ENCODE peak calls at places on chromosomes 5 and 9, in five cellular contexts. One of them, this sample, is unnamed.

GRCh38 chr5:9056046-9056445 is 489.8 kb downstream of the SEMA5A start:
- DNase-seq in HCT116: no peak
- DNase-seq in stomach: no peak
- DNase-seq in BJ: no peak
- DNase-seq in fibroblast of pulmonary artery: no peak
- DNase-seq in this sample: no peak

GRCh38 chr5:160751297-160751696 is 100.7 kb downstream of the ATP10B start:
- DNase-seq in BJ: no peak
- DNase-seq in HCT116: no peak
- DNase-seq in fibroblast of pulmonary artery: no peak
- DNase-seq in stomach: no peak
- DNase-seq in this sample: no peak

GRCh38 chr9:127578952-127579853 is 32.9 kb upstream of the STXBP1 start:
- DNase-seq in stomach: peak; percentile 87
- DNase-seq in BJ: peak; percentile 93
- DNase-seq in HCT116: peak; percentile 91
- DNase-seq in fibroblast of pulmonary artery: peak; percentile 95
- DNase-seq in this sample: peak; percentile 70

GRCh38 chr9:131282175-131282574 is 5.9 kb upstream of the FAM78A start:
- DNase-seq in stomach: no peak
- DNase-seq in fibroblast of pulmonary artery: no peak
- DNase-seq in BJ: no peak
- DNase-seq in HCT116: no peak
- DNase-seq in this sample: no peak

GRCh38 chr9:81477669-81478068 is 211.7 kb downstream of the TLE1 start:
- DNase-seq in stomach: no peak
- DNase-seq in HCT116: no peak
- DNase-seq in BJ: peak; percentile 74
- DNase-seq in fibroblast of pulmonary artery: no peak
- DNase-seq in this sample: no peak

GRCh38 chr9:128118971-128119665 is 8.4 kb downstream of the PTGES2 start:
- DNase-seq in stomach: peak; percentile 25
- DNase-seq in HCT116: no peak
- DNase-seq in BJ: no peak
- DNase-seq in fibroblast of pulmonary artery: no peak
- DNase-seq in this sample: no peak

GRCh38 chr5:134113572-134113907 is 941 bp upstream of the TCF7 start:
- DNase-seq in stomach: no peak
- DNase-seq in BJ: no peak
- DNase-seq in fibroblast of pulmonary artery: no peak
- DNase-seq in HCT116: no peak
- DNase-seq in this sample: no peak

GRCh38 chr9:68798408-68798807 is 93.4 kb downstream of the PIP5K1B start:
- DNase-seq in HCT116: no peak
- DNase-seq in BJ: no peak
- DNase-seq in stomach: no peak
- DNase-seq in fibroblast of pulmonary artery: no peak
- DNase-seq in this sample: no peak

GRCh38 chr9:124017064-124017928 is 5.7 kb downstream of the LHX2 start:
- DNase-seq in fibroblast of pulmonary artery: no peak
- DNase-seq in HCT116: no peak
- DNase-seq in BJ: no peak
- DNase-seq in stomach: no peak
- DNase-seq in this sample: no peak

GRCh38 chr5:11062379-11062778 is 301.3 kb upstream of the DAP start:
- DNase-seq in BJ: no peak
- DNase-seq in stomach: no peak
- DNase-seq in fibroblast of pulmonary artery: no peak
- DNase-seq in HCT116: no peak
- DNase-seq in this sample: no peak

GRCh38 chr9:101442248-101443136 is 6.9 kb upstream of the ALDOB start:
- DNase-seq in stomach: peak; percentile 42
- DNase-seq in BJ: no peak
- DNase-seq in HCT116: no peak
- DNase-seq in fibroblast of pulmonary artery: no peak
- DNase-seq in this sample: no peak

GRCh38 chr5:180284161-180284560 is 7.7 kb downstream of the MAPK9 start:
- DNase-seq in HCT116: no peak
- DNase-seq in fibroblast of pulmonary artery: no peak
- DNase-seq in stomach: no peak
- DNase-seq in BJ: no peak
- DNase-seq in this sample: no peak

GRCh38 chr5:150605546-150605945 is 34.9 kb upstream of the SYNPO start:
- DNase-seq in fibroblast of pulmonary artery: no peak
- DNase-seq in HCT116: no peak
- DNase-seq in BJ: no peak
- DNase-seq in stomach: no peak
- DNase-seq in this sample: no peak

GRCh38 chr5:123809594-123810172 is 297.7 kb downstream of the CSNK1G3 start:
- DNase-seq in stomach: no peak
- DNase-seq in fibroblast of pulmonary artery: no peak
- DNase-seq in HCT116: no peak
- DNase-seq in BJ: no peak
- DNase-seq in this sample: no peak

GRCh38 chr5:77869115-77869798 is 93.1 kb upstream of the TBCA start:
- DNase-seq in BJ: no peak
- DNase-seq in stomach: no peak
- DNase-seq in fibroblast of pulmonary artery: no peak
- DNase-seq in HCT116: no peak
- DNase-seq in this sample: no peak

GRCh38 chr5:76607353-76607871 is 15.8 kb downstream of the F2RL2 start:
- DNase-seq in stomach: no peak
- DNase-seq in BJ: no peak
- DNase-seq in HCT116: no peak
- DNase-seq in fibroblast of pulmonary artery: peak; percentile 27
- DNase-seq in this sample: no peak

GRCh38 chr9:12276451-12276850 is 416.7 kb upstream of the TYRP1 start:
- DNase-seq in BJ: no peak
- DNase-seq in fibroblast of pulmonary artery: no peak
- DNase-seq in stomach: no peak
- DNase-seq in HCT116: no peak
- DNase-seq in this sample: no peak

GRCh38 chr5:95382843-95383242 is 8.3 kb upstream of the FAM81B start:
- DNase-seq in BJ: no peak
- DNase-seq in HCT116: no peak
- DNase-seq in fibroblast of pulmonary artery: no peak
- DNase-seq in stomach: no peak
- DNase-seq in this sample: no peak

GRCh38 chr9:115369322-115369957 is 251.5 kb upstream of the TNC start:
- DNase-seq in BJ: peak; percentile 58
- DNase-seq in stomach: no peak
- DNase-seq in fibroblast of pulmonary artery: peak; percentile 58
- DNase-seq in HCT116: no peak
- DNase-seq in this sample: no peak
- TF ChIP-seq CTCF in BJ: no peak
- TF ChIP-seq CTCF in stomach: no peak
- TF ChIP-seq CTCF in fibroblast of pulmonary artery: no peak
- TF ChIP-seq CTCF in HCT116: no peak
- TF ChIP-seq CTCF in this sample: no peak

DNA sequence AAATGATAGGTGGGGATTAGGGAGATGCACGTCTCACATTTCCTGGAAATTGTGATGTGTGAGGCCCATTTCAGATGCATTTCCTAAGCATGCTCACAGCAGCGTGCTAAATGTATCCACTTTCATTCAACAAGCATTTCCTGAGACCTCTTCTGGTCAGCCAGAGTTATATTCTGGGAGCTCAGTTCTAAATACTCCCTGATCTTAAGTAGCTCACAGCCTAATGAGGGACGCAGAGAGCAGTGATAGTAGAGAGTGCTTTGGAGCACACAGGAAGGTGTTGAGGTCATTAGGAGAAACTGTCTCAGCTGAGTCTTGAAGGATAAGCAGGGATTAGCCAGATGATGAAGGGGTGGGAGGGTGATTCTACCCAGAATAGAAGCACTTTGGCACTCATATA is 46.2 kb upstream of the FSD1L start:
- DNase-seq in fibroblast of pulmonary artery: peak; percentile 71
- DNase-seq in stomach: no peak
- DNase-seq in BJ: no peak
- DNase-seq in HCT116: no peak
- DNase-seq in this sample: no peak
- TF ChIP-seq CTCF in fibroblast of pulmonary artery: peak; percentile 33
- TF ChIP-seq CTCF in stomach: no peak
- TF ChIP-seq CTCF in BJ: no peak
- TF ChIP-seq CTCF in HCT116: no peak
- TF ChIP-seq CTCF in this sample: no peak

DNA sequence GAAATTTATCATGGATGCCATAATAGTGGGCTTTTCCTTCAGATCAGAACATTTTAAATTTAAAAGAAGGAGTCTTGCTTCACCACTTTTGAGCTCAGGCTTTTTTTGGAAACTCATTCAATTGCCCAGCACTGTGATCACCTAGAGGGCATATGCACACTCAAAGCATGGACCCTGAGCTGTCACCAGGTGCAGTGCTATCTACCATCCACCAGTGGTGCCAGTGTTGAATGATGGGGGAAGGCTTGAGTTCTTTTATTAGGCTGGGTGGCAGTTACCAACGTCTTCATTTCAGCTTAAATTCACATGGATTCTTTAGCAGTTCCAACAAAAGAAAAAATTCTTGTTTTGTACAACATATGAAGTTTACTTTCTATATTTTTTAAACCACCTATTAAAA is 164.1 kb downstream of the CFAP90 start:
- DNase-seq in stomach: no peak
- DNase-seq in HCT116: no peak
- DNase-seq in fibroblast of pulmonary artery: no peak
- DNase-seq in BJ: no peak
- DNase-seq in this sample: no peak
- TF ChIP-seq CTCF in stomach: no peak
- TF ChIP-seq CTCF in HCT116: peak; percentile 8
- TF ChIP-seq CTCF in fibroblast of pulmonary artery: no peak
- TF ChIP-seq CTCF in BJ: no peak
- TF ChIP-seq CTCF in this sample: no peak

DNA sequence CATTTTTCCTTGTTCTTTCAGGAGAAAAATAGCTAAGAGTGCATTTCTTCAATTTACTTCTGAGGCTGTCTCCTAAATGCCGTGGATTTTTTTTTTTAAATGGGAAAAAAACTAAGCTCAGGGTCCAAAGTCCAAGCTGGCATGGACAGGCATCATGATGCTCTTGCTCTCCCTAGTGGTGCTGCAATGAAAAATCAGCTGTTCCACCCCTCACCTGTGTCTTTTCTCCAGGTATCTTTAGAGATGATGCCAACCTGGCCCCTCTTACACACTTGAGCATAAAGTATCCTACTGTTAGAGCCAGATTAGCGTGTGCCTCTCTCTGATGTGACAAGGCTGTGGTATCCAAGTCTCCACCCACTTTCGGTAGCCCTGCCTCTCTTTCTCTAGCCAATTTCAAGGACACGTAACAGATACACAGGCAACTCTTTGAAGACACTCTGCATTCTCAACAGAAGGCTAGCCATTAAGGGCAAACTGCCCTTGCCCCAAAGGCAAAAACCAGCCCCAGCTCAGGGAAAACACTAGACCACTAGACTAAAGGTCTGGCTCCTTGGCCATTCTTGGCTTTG is 208.8 kb downstream of the SAXO1 start:
- DNase-seq in stomach: no peak
- DNase-seq in HCT116: no peak
- DNase-seq in fibroblast of pulmonary artery: peak; percentile 37
- DNase-seq in BJ: no peak
- DNase-seq in this sample: no peak
- TF ChIP-seq CTCF in stomach: no peak
- TF ChIP-seq CTCF in HCT116: peak; percentile 49
- TF ChIP-seq CTCF in fibroblast of pulmonary artery: peak; percentile 46
- TF ChIP-seq CTCF in BJ: peak; percentile 40
- TF ChIP-seq CTCF in this sample: no peak

GRCh38 chr9:134163374-134164196 is 779 bp downstream of the RNU6ATAC start:
- DNase-seq in BJ: no peak
- DNase-seq in HCT116: no peak
- DNase-seq in stomach: peak; percentile 59
- DNase-seq in fibroblast of pulmonary artery: peak; percentile 46
- DNase-seq in this sample: peak; percentile 37
- TF ChIP-seq CTCF in BJ: peak; percentile 60
- TF ChIP-seq CTCF in HCT116: no peak
- TF ChIP-seq CTCF in stomach: no peak
- TF ChIP-seq CTCF in fibroblast of pulmonary artery: peak; percentile 38
- TF ChIP-seq CTCF in this sample: no peak

GRCh38 chr5:61009907-61010306 is 64.9 kb downstream of the NDUFAF2 start:
- DNase-seq in fibroblast of pulmonary artery: no peak
- DNase-seq in BJ: no peak
- DNase-seq in HCT116: no peak
- DNase-seq in stomach: no peak
- DNase-seq in this sample: no peak

DNA sequence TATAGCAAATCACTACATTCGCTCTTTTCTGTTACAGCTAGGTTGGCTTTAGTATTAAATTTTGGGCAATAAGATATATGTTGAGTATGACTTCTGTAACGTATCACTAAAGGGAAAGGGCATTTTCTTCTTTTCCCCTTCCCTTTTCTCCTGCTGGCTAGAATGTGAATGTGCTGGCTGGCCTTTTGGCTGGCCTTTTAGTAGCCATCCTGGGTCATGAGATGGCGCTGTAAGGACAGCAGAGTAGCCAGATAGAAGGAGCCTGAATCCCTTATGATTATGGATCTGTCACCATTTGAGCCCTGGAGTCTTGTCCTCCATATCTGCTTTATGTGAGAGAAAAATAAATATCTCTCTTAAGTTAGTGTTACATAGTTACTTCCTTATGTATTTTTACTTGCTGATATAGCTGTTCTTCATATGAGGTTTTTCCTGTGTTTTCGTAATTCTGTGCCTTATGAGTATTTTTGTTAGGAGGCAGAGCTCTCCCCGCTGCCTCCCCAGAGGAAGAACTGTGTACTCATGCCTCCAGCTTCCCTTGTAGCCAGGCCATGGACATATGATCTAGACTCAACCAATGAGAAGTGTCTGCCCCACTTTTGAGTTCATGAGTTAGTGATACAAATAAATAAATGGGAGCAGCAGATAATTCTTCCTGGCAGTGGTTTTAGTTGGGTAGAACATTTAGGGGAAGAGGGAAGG is 65.9 kb downstream of the NDUFAF2 start:
- DNase-seq in BJ: no peak
- DNase-seq in HCT116: peak; percentile 23
- DNase-seq in stomach: no peak
- DNase-seq in fibroblast of pulmonary artery: peak; percentile 30
- DNase-seq in this sample: no peak
- TF ChIP-seq CTCF in BJ: peak; percentile 26
- TF ChIP-seq CTCF in HCT116: peak; percentile 87
- TF ChIP-seq CTCF in stomach: no peak
- TF ChIP-seq CTCF in fibroblast of pulmonary artery: peak; percentile 32
- TF ChIP-seq CTCF in this sample: no peak

DNA sequence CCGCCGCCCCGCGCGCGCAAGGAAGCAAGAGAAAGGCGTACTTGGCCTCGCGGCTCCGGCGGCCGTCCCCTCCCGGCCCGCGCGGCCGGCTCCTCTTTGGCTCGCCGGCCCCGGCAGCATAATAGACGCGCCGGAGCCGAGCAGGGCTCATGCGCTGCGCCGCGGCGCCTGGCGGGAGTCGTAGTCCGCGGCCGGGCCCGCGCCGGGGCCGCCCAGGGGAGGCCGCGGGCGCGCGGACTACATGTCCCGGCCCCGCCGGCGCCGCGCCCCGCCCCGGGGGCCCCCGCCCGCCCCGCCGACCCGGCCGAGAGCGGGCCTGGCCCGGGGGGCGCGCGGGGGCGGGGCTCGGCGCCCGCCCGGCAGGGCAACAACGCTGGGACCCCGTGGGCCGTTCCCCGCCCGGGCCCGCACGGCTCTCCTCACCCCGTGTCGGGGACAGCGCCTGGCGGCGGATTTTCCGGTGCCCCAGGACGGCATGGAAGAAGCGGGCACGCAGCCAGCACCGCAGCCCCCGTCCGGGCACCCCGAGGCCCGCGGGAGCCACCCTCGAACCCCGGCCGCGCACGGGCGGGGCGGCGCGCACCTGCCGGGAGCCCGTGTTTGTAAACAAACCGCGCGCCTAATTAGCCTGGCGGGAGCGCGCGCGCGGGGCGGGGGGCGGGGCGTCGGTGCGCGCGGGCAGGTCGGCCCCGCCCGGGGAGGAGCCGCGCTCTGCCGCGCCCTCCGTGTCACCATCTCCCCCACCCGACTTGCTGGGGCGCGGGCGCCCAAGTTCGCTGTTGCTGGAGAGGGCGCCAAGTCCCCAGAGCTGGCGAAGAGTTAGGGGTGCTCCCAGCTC is at the start of gene BRD3:
- DNase-seq in fibroblast of pulmonary artery: peak; percentile 87
- DNase-seq in HCT116: peak; percentile 71
- DNase-seq in stomach: peak; percentile 91
- DNase-seq in BJ: peak; percentile 28
- DNase-seq in this sample: no peak
- TF ChIP-seq CTCF in fibroblast of pulmonary artery: no peak
- TF ChIP-seq CTCF in HCT116: no peak
- TF ChIP-seq CTCF in stomach: no peak
- TF ChIP-seq CTCF in BJ: no peak
- TF ChIP-seq CTCF in this sample: no peak